ENCODE peak calls at places on chromosomes 1 and 21, in nine cellular contexts. K is stimulated activated CD8-positive, alpha-beta memory T cell treated with anti-CD3 and anti-CD28 coated beads, Interleukin-4, amount 100 ng/mL, for 48 hours; P is WERI-Rb-1; Q is NCI-H446 treated with DMSO at 0.1 percent for 48 hours; H is neural crest cell; R is HEK293T; G is activated T-cell treated with anti-CD3 and anti-CD28 coated beads for 24 hours; T is activated naive CD4-positive, alpha-beta T cell treated with anti-CD3 and anti-CD28 coated beads, Interleukin-2, amount 50 U/mL, for 72 hours; Y is endothelial cell. I is an unnamed sample.

GRCh38 chr1:94623560-94624148 is 82.1 kb upstream of the F3 start:
- DNase-seq in K (no peak), P (no peak), Q (no peak), H (no peak), R (no peak), G (no peak), T (no peak), Y (no peak), I (no peak)

GRCh38 chr1:200738733-200739498 is at the start of gene CAMSAP2:
- DNase-seq in K (peak), P (peak), Q (peak), H (peak), R (peak), G (peak), T (peak), Y (peak), I (peak)

GRCh38 chr1:168960595-168960994 is 145.9 kb upstream of the ATP1B1 start:
- DNase-seq in K (no peak), P (no peak), Q (no peak), H (no peak), R (no peak), G (no peak), T (no peak), Y (no peak), I (peak)

GRCh38 chr1:88973520-88974137 is 18.8 kb downstream of the KYAT3 start:
- DNase-seq in K (no peak), P (no peak), Q (peak), H (no peak), R (peak), G (no peak), T (no peak), Y (no peak), I (no peak)

GRCh38 chr1:53640696-53641065 is 98.3 kb downstream of the GLIS1 start:
- DNase-seq in K (no peak), P (no peak), Q (no peak), H (no peak), R (no peak), G (no peak), T (no peak), Y (no peak), I (no peak)

GRCh38 chr1:1895050-1895398 is 4.1 kb upstream of the GNB1 start:
- DNase-seq in K (no peak), P (no peak), Q (no peak), H (no peak), R (no peak), G (no peak), T (no peak), Y (no peak), I (no peak)

GRCh38 chr1:211613108-211613947 is 34.4 kb upstream of the SLC30A1 start:
- DNase-seq in K (no peak), P (no peak), Q (no peak), H (no peak), R (no peak), G (no peak), T (no peak), Y (no peak), I (no peak)

GRCh38 chr1:38029081-38029681 is 16.6 kb downstream of the UTP11 start:
- DNase-seq in K (no peak), P (peak), Q (peak), H (no peak), R (peak), G (no peak), T (no peak), Y (no peak), I (no peak)

GRCh38 chr1:6694126-6694713 is 7.4 kb downstream of the DNAJC11 start:
- DNase-seq in K (no peak), P (no peak), Q (no peak), H (no peak), R (no peak), G (no peak), T (no peak), Y (no peak), I (no peak)

GRCh38 chr1:7582439-7582972 is 188.6 kb upstream of the VAMP3 start:
- DNase-seq in K (no peak), P (no peak), Q (no peak), H (no peak), R (no peak), G (no peak), T (no peak), Y (no peak), I (no peak)

GRCh38 chr1:207097871-207098324 is 6.1 kb upstream of the C4BPA start:
- DNase-seq in K (peak), P (no peak), Q (no peak), H (no peak), R (no peak), G (peak), T (peak), Y (no peak), I (no peak)

GRCh38 chr21:46093668-46094400 is 4.1 kb upstream of the COL6A2 start:
- DNase-seq in K (no peak), P (no peak), Q (no peak), H (no peak), R (no peak), G (no peak), T (no peak), Y (no peak), I (no peak)

GRCh38 chr1:112461200-112461871 is 47.4 kb upstream of the WNT2B start:
- DNase-seq in K (no peak), P (no peak), Q (no peak), H (no peak), R (no peak), G (no peak), T (no peak), Y (no peak), I (no peak)

GRCh38 chr1:187842406-187843165 is 1013.8 kb downstream of the PLA2G4A start:
- DNase-seq in K (no peak), P (no peak), Q (peak), H (no peak), R (no peak), G (no peak), T (no peak), Y (no peak), I (no peak)

GRCh38 chr21:37207441-37208009 is 59.6 kb downstream of the VPS26C start:
- DNase-seq in K (no peak), P (peak), Q (no peak), H (no peak), R (no peak), G (no peak), T (no peak), Y (no peak), I (peak)

GRCh38 chr1:41037116-41037903 is 15.8 kb upstream of the SLFNL1 start:
- DNase-seq in K (no peak), P (no peak), Q (no peak), H (no peak), R (no peak), G (no peak), T (no peak), Y (no peak), I (no peak)

GRCh38 chr21:37758997-37759396 is 157.3 kb downstream of the KCNJ6 start:
- DNase-seq in K (peak), P (peak), Q (peak), H (peak), R (peak), G (no peak), T (peak), Y (peak), I (no peak)

GRCh38 chr1:21546122-21546825 is 37.1 kb downstream of the ALPL start:
- DNase-seq in K (no peak), P (no peak), Q (peak), H (no peak), R (no peak), G (no peak), T (no peak), Y (no peak), I (no peak)

GRCh38 chr1:22788298-22788697 is 77.7 kb downstream of the EPHB2 start:
- DNase-seq in K (no peak), P (no peak), Q (no peak), H (no peak), R (no peak), G (no peak), T (no peak), Y (no peak), I (no peak)

GRCh38 chr1:41918450-41919043 is at the start of gene HIVEP3:
- DNase-seq in K (no peak), P (peak), Q (peak), H (no peak), R (peak), G (no peak), T (no peak), Y (no peak), I (peak)

GRCh38 chr1:224759570-224760562 is 143.7 kb downstream of the CNIH3 start:
- DNase-seq in K (no peak), P (peak), Q (no peak), H (no peak), R (no peak), G (no peak), T (no peak), Y (no peak), I (no peak)

GRCh38 chr1:43232071-43232470 is 37.7 kb upstream of the TMEM125 start:
- DNase-seq in K (no peak), P (no peak), Q (no peak), H (no peak), R (no peak), G (no peak), T (no peak), Y (no peak), I (no peak)

GRCh38 chr1:38805036-38805435 is 54.5 kb downstream of the RRAGC start:
- DNase-seq in K (no peak), P (no peak), Q (no peak), H (no peak), R (no peak), G (no peak), T (no peak), Y (no peak), I (no peak)

GRCh38 chr1:30755746-30756145 is 1.8 kb downstream of the LAPTM5 start:
- DNase-seq in K (no peak), P (no peak), Q (no peak), H (no peak), R (no peak), G (no peak), T (no peak), Y (no peak), I (no peak)

I was measured in globus pallidus.